ENCODE peak calls at places on chromosome 17, in ten cellular contexts. R, S, N, K, U, P, F, D, J and A are unnamed samples.

GRCh38 chr17:14341866-14342265 is 41.0 kb downstream of the HS3ST3B1 start:
- DNase-seq in R (no peak), S (peak; percentile 77), N (no peak), K (no peak), U (no peak), P (no peak), F (no peak), D (no peak), J (no peak), A (no peak)

GRCh38 chr17:16351831-16352230 is 1.4 kb downstream of the CENPV start:
- DNase-seq in R (no peak), S (no peak), N (no peak), K (no peak), U (no peak), P (peak; percentile 21), F (no peak), D (no peak), J (no peak), A (no peak)

GRCh38 chr17:10290046-10290445 is 82.8 kb downstream of the MYH13 start:
- DNase-seq in R (no peak), S (no peak), N (no peak), K (no peak), U (no peak), P (peak; percentile 50), F (no peak), D (no peak), J (no peak), A (no peak)

GRCh38 chr17:2695243-2695960 is 16.2 kb downstream of the CLUH start:
- DNase-seq in R (peak; percentile 45), S (no peak), N (no peak), K (no peak), U (no peak), P (peak; percentile 7), F (no peak), D (no peak), J (no peak), A (no peak)

GRCh38 chr17:28573521-28573920 is 2.2 kb upstream of the PIGS start:
- DNase-seq in R (no peak), S (no peak), N (no peak), K (no peak), U (no peak), P (no peak), F (no peak), D (no peak), J (no peak), A (no peak)

GRCh38 chr17:36117505-36118382 is 14.1 kb downstream of the CCL4 start:
- DNase-seq in R (peak; percentile 39), S (no peak), N (no peak), K (no peak), U (no peak), P (no peak), F (no peak), D (no peak), J (no peak), A (no peak)

GRCh38 chr17:61821655-61822054 is 41.7 kb downstream of the BRIP1 start:
- DNase-seq in R (no peak), S (no peak), N (no peak), K (no peak), U (no peak), P (no peak), F (no peak), D (no peak), J (no peak), A (no peak)

GRCh38 chr17:45740553-45741330 is 43.4 kb upstream of the CRHR1 start:
- DNase-seq in R (peak; percentile 45), S (peak; percentile 71), N (no peak), K (peak; percentile 66), U (peak; percentile 46), P (peak; percentile 29), F (no peak), D (no peak), J (no peak), A (no peak)

GRCh38 chr17:67577429-67577828 is 140.3 kb upstream of the NOL11 start:
- DNase-seq in R (no peak), S (no peak), N (no peak), K (no peak), U (no peak), P (no peak), F (no peak), D (no peak), J (no peak), A (no peak)

GRCh38 chr17:38507436-38507835 is 79.2 kb downstream of the ARHGAP23 start:
- DNase-seq in R (no peak), S (no peak), N (no peak), K (no peak), U (no peak), P (peak; percentile 12), F (no peak), D (no peak), J (no peak), A (no peak)

GRCh38 chr17:82463881-82464566 is 5.5 kb downstream of the NARF start:
- DNase-seq in R (no peak), S (no peak), N (no peak), K (no peak), U (no peak), P (peak; percentile 5), F (peak; percentile 16), D (no peak), J (no peak), A (no peak)

GRCh38 chr17:26818736-26819135 is 475.2 kb upstream of the WSB1 start:
- DNase-seq in R (no peak), S (peak; percentile 8), N (no peak), K (no peak), U (no peak), P (no peak), F (no peak), D (no peak), J (no peak), A (no peak)

GRCh38 chr17:50239913-50240312 is 34.4 kb upstream of the TMEM92 start:
- DNase-seq in R (no peak), S (no peak), N (no peak), K (no peak), U (no peak), P (no peak), F (no peak), D (no peak), J (no peak), A (no peak)

GRCh38 chr17:21119247-21119944 is 7.4 kb upstream of the DHRS7B start:
- DNase-seq in R (peak; percentile 80), S (peak; percentile 93), N (peak; percentile 80), K (no peak), U (peak; percentile 59), P (peak; percentile 83), F (no peak), D (peak; percentile 46), J (peak; percentile 53), A (peak; percentile 62)

GRCh38 chr17:7261377-7262191 is 694 bp downstream of the CLDN7 start:
- DNase-seq in R (peak; percentile 71), S (no peak), N (no peak), K (no peak), U (peak; percentile 24), P (peak; percentile 41), F (no peak), D (no peak), J (no peak), A (peak; percentile 17)

GRCh38 chr17:78523939-78524655 is 53.1 kb downstream of the DNAH17 start:
- DNase-seq in R (no peak), S (no peak), N (no peak), K (no peak), U (peak; percentile 32), P (no peak), F (no peak), D (no peak), J (no peak), A (no peak)

GRCh38 chr17:6523330-6523729 is 33.0 kb downstream of the PITPNM3 start:
- DNase-seq in R (no peak), S (no peak), N (no peak), K (no peak), U (peak; percentile 63), P (peak; percentile 29), F (no peak), D (no peak), J (no peak), A (no peak)

GRCh38 chr17:44907696-44908470 is 7.4 kb downstream of the GFAP start:
- DNase-seq in R (no peak), S (no peak), N (peak; percentile 8), K (no peak), U (no peak), P (no peak), F (no peak), D (no peak), J (no peak), A (no peak)

GRCh38 chr17:50349241-50349595 is 3.3 kb downstream of the XYLT2 start:
- DNase-seq in R (no peak), S (no peak), N (no peak), K (no peak), U (no peak), P (no peak), F (no peak), D (no peak), J (no peak), A (no peak)

GRCh38 chr17:62093188-62094155 is 28.4 kb upstream of the MED13 start:
- DNase-seq in R (peak; percentile 77), S (no peak), N (no peak), K (no peak), U (no peak), P (peak; percentile 81), F (peak; percentile 57), D (no peak), J (no peak), A (no peak)

GRCh38 chr17:31467502-31468256 is 76.2 kb downstream of the RAB11FIP4 start:
- DNase-seq in R (no peak), S (no peak), N (no peak), K (no peak), U (no peak), P (no peak), F (no peak), D (no peak), J (no peak), A (no peak)

GRCh38 chr17:7883781-7884386 is 4.7 kb upstream of the CHD3 start:
- DNase-seq in R (peak; percentile 63), S (peak; percentile 38), N (no peak), K (no peak), U (peak; percentile 17), P (peak; percentile 27), F (no peak), D (peak; percentile 15), J (peak; percentile 11), A (peak; percentile 42)

GRCh38 chr17:80068301-80069160 is 32.1 kb downstream of the CCDC40 start:
- DNase-seq in R (no peak), S (peak; percentile 86), N (peak; percentile 82), K (no peak), U (peak; percentile 67), P (no peak), F (peak; percentile 45), D (no peak), J (no peak), A (no peak)

GRCh38 chr17:4143563-4144410 is 790 bp downstream of the CYB5D2 start:
- DNase-seq in R (peak; percentile 93), S (peak; percentile 87), N (peak; percentile 88), K (peak; percentile 56), U (peak; percentile 76), P (peak; percentile 93), F (peak; percentile 72), D (peak; percentile 89), J (peak; percentile 86), A (peak; percentile 91)

GRCh38 chr17:60372790-60373483 is 19.0 kb downstream of the USP32 start:
- DNase-seq in R (no peak), S (no peak), N (no peak), K (no peak), U (no peak), P (peak; percentile 57), F (no peak), D (no peak), J (no peak), A (no peak)

GRCh38 chr17:78745407-78746088 is 36.5 kb downstream of the CYTH1 start:
- DNase-seq in R (no peak), S (peak; percentile 65), N (no peak), K (no peak), U (peak; percentile 38), P (no peak), F (no peak), D (no peak), J (no peak), A (peak; percentile 52)

GRCh38 chr17:27379863-27380533 is 76.2 kb upstream of the KSR1 start:
- DNase-seq in R (no peak), S (peak; percentile 69), N (peak; percentile 70), K (no peak), U (peak; percentile 77), P (peak; percentile 83), F (no peak), D (no peak), J (no peak), A (no peak)

GRCh38 chr17:46928472-46929261 is 5.7 kb downstream of the GOSR2 start:
- DNase-seq in R (no peak), S (no peak), N (no peak), K (no peak), U (no peak), P (no peak), F (no peak), D (no peak), J (no peak), A (no peak)